ENCODE peak calls at places on chromosomes 6 and 20, in eight cellular contexts. Z is RWPE1; H is natural killer cell treated with Interleukin-12 subunit alpha and Interleukin-12 subunit beta and Interleukin-15 and Interleukin-18, amount 100 ng/mL, for 72 hours; W is fibroblast of lung; R is stimulated activated CD8-positive, alpha-beta memory T cell treated with anti-CD3 and anti-CD28 coated beads, Interleukin-2, amount 100 ng/mL, for 48 hours; E is GOT3; M is anterior cingulate cortex; G is NCI-H1092. J is an unnamed sample.

GRCh38 chr20:1327827-1328679 is 886 bp downstream of the SDCBP2 start:
- DNase-seq in Z (no peak), H (no peak), W (no peak), R (no peak), E (no peak), M (no peak), G (no peak), J (no peak)

GRCh38 chr6:2872417-2873358 is 30.4 kb downstream of the SERPINB9 start:
- DNase-seq in Z (no peak), H (no peak), W (no peak), R (no peak), E (no peak), M (no peak), G (no peak), J (peak; percentile 51)

GRCh38 chr6:131643262-131643631 is 6.1 kb downstream of the ENPP3 start:
- DNase-seq in Z (no peak), H (no peak), W (peak; percentile 17), R (no peak), E (no peak), M (peak; percentile 45), G (peak; percentile 70), J (no peak)

GRCh38 chr6:39684790-39685485 is 40.3 kb downstream of the KIF6 start:
- DNase-seq in Z (no peak), H (no peak), W (peak; percentile 41), R (no peak), E (no peak), M (no peak), G (no peak), J (no peak)

GRCh38 chr6:164700497-164700896 is 608.9 kb downstream of the C6orf118 start:
- DNase-seq in Z (no peak), H (no peak), W (no peak), R (no peak), E (no peak), M (no peak), G (no peak), J (no peak)

GRCh38 chr6:14270925-14271791 is 153.6 kb downstream of the CD83 start:
- DNase-seq in Z (peak; percentile 97), H (peak; percentile 64), W (peak; percentile 98), R (peak; percentile 13), E (no peak), M (no peak), G (no peak), J (peak; percentile 80)

GRCh38 chr6:83536034-83536646 is 23.8 kb downstream of the PRSS35 start:
- DNase-seq in Z (no peak), H (peak; percentile 62), W (peak; percentile 25), R (no peak), E (no peak), M (no peak), G (no peak), J (peak; percentile 69)

GRCh38 chr6:150004101-150004782 is 21.1 kb downstream of the RAET1L start:
- DNase-seq in Z (no peak), H (no peak), W (no peak), R (no peak), E (no peak), M (no peak), G (no peak), J (no peak)

GRCh38 chr6:29790626-29791025 is 37.0 kb upstream of the HLA-G start:
- DNase-seq in Z (peak; percentile 86), H (no peak), W (no peak), R (no peak), E (no peak), M (no peak), G (no peak), J (no peak)

GRCh38 chr20:60365063-60365640 is 406.9 kb downstream of the CDH26 start:
- DNase-seq in Z (no peak), H (no peak), W (no peak), R (no peak), E (no peak), M (no peak), G (peak; percentile 8), J (no peak)

GRCh38 chr20:63120286-63121090 is 95.4 kb downstream of the YTHDF1 start:
- DNase-seq in Z (no peak), H (peak; percentile 42), W (no peak), R (no peak), E (no peak), M (no peak), G (no peak), J (no peak)

GRCh38 chr20:37615507-37616425 is 78.1 kb upstream of the CTNNBL1 start:
- DNase-seq in Z (no peak), H (no peak), W (peak; percentile 20), R (peak; percentile 24), E (no peak), M (no peak), G (no peak), J (peak; percentile 39)